ENCODE peak calls at places on chromosomes 13 and 19, in four cellular contexts. B is SK-N-SH, O is K562, L is H1. U is an unnamed sample.

GRCh38 chr19:13363954-13364353 is 142.3 kb downstream of the CACNA1A start:
- DNase-seq in L (no peak), O (no peak), B (no peak), U (no peak)

GRCh38 chr19:53870485-53870844 is 2.8 kb downstream of the MYADM start:
- DNase-seq in B (no peak), O (no peak), L (no peak), U (no peak)

GRCh38 chr13:42334329-42334706 is 62.4 kb downstream of the AKAP11 start:
- DNase-seq in O (no peak), L (peak), B (no peak), U (no peak)

GRCh38 chr19:27794444-27795042 is 1418.4 kb downstream of the UQCRFS1 start:
- DNase-seq in L (peak), B (no peak), O (peak), U (peak)

GRCh38 chr19:55255618-55256423 is 3.0 kb downstream of the PPP6R1 start:
- DNase-seq in O (peak), L (no peak), B (no peak), U (no peak)

GRCh38 chr19:45423589-45424190 is at the start of gene ERCC1:
- DNase-seq in O (peak), B (peak), L (peak), U (peak)

GRCh38 chr13:62418872-62419271 is 1003.2 kb upstream of the PCDH20 start:
- DNase-seq in L (no peak), O (no peak), B (no peak), U (no peak)

GRCh38 chr19:33794578-33795369 is 1.9 kb upstream of the KCTD15 start:
- DNase-seq in O (no peak), L (peak), B (peak), U (peak)

GRCh38 chr13:42038661-42039456 is 9.6 kb upstream of the DGKH start:
- DNase-seq in B (no peak), O (no peak), L (no peak), U (no peak)

GRCh38 chr13:109410868-109411267 is 375.5 kb downstream of the IRS2 start:
- DNase-seq in L (no peak), B (no peak), O (no peak), U (no peak)

GRCh38 chr13:75217949-75218348 is 264.0 kb downstream of the TBC1D4 start:
- DNase-seq in L (no peak), O (no peak), B (no peak), U (no peak)

GRCh38 chr13:57704031-57704430 is 72.5 kb downstream of the PCDH17 start:
- DNase-seq in O (no peak), L (no peak), B (no peak), U (no peak)

GRCh38 chr13:52701728-52702480 is 37.7 kb downstream of the CNMD start:
- DNase-seq in B (no peak), O (no peak), L (no peak), U (no peak)

GRCh38 chr19:14127929-14128509 is 8.4 kb downstream of the ASF1B start:
- DNase-seq in L (no peak), O (no peak), B (no peak), U (no peak)

GRCh38 chr19:4442846-4443146 is 14.8 kb downstream of the UBXN6 start:
- DNase-seq in B (no peak), O (no peak), L (no peak), U (no peak)

GRCh38 chr19:53192771-53193533 is at the start of gene ZNF665:
- DNase-seq in L (peak), O (peak), B (peak), U (peak)

GRCh38 chr19:40801449-40802299 is 2.7 kb downstream of the EGLN2 start:
- DNase-seq in B (no peak), L (no peak), O (no peak), U (no peak)

GRCh38 chr19:17255150-17255621 is 9.4 kb downstream of the USHBP1 start:
- DNase-seq in L (no peak), O (no peak), B (no peak), U (no peak)

DNA sequence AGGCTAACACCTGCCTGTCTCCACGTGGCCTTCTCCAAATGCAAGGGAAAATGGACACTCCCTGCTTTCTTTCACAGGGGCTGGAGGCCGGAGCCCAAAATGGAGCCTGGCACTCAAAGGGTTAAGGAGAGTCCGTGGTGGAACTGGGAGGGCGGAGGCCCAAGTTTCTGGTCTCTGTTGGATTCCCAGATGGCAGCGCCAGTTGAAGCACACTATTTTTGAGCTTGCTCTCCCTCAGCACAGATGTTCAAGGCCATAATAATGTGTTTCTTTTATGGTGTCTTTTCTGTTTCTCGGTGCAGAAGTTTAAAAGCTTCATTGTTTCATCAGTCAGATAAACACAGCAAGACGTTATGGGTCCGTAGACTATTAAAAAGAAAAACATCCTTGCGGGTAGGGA is 67.6 kb downstream of the TNFRSF19 start:
- DNase-seq in L (no peak), O (no peak), B (no peak), U (peak)
- TF ChIP-seq TEAD4 in L (no peak), O (no peak), B (no peak), U (no peak)

GRCh38 chr19:18393836-18394235 is 3.6 kb downstream of the LRRC25 start:
- DNase-seq in B (no peak), L (no peak), O (no peak), U (no peak)

GRCh38 chr19:18396471-18397241 is 766 bp downstream of the LRRC25 start:
- DNase-seq in B (no peak), L (no peak), O (no peak), U (no peak)

GRCh38 chr19:18399008-18399407 is 1.6 kb upstream of the LRRC25 start:
- DNase-seq in L (no peak), O (no peak), B (no peak), U (no peak)

GRCh38 chr19:18401580-18402112 is 4.2 kb upstream of the LRRC25 start:
- DNase-seq in O (peak), B (no peak), L (no peak), U (no peak)

GRCh38 chr19:18397242-18398202 is at the start of gene LRRC25:
- DNase-seq in O (peak), L (peak), B (peak), U (peak)
- TF ChIP-seq TEAD4 in O (no peak), L (no peak), B (no peak), U (no peak)

GRCh38 chr13:112229445-112229844 is 146.7 kb upstream of the SPACA7 start:
- DNase-seq in O (no peak), B (no peak), L (no peak), U (no peak)

GRCh38 chr13:112229992-112230872 is 145.9 kb upstream of the SPACA7 start:
- DNase-seq in B (no peak), O (no peak), L (no peak), U (no peak)

GRCh38 chr13:112226320-112227002 is 149.7 kb upstream of the SPACA7 start:
- DNase-seq in O (no peak), L (no peak), B (no peak), U (no peak)

GRCh38 chr13:112225429-112226090 is 150.6 kb upstream of the SPACA7 start:
- DNase-seq in L (no peak), O (no peak), B (no peak), U (no peak)

GRCh38 chr13:112227031-112227430 is 149.1 kb upstream of the SPACA7 start:
- DNase-seq in B (no peak), L (no peak), O (no peak), U (no peak)
- TF ChIP-seq TEAD4 in B (no peak), L (no peak), O (no peak), U (no peak)

DNA sequence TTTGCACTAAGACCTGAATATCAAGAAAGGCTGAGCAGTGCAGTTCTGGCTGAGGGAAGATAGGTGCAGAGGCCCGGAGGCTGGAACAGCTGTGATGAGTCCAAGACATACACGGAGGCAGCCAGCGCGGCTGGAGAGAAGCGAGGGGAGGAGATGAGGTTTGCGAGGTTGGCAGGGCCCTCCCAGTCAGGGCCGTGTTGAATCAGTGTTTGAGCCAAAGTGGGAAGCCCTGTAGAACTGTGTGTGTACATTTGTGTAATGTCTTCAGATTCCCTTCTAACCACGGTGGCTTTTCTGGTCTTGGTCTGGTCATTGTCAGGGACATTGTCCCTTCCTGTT is 34.9 kb downstream of the PAK4 start:
- DNase-seq in L (no peak), B (no peak), O (no peak), U (no peak)
- TF ChIP-seq TEAD4 in L (no peak), B (no peak), O (no peak), U (no peak)

GRCh38 chr13:113820813-113821651 is 42.8 kb downstream of the GAS6 start:
- DNase-seq in L (no peak), B (peak), O (peak), U (no peak)
- TF ChIP-seq TEAD4 in L (no peak), B (peak), O (no peak), U (no peak)

DNA sequence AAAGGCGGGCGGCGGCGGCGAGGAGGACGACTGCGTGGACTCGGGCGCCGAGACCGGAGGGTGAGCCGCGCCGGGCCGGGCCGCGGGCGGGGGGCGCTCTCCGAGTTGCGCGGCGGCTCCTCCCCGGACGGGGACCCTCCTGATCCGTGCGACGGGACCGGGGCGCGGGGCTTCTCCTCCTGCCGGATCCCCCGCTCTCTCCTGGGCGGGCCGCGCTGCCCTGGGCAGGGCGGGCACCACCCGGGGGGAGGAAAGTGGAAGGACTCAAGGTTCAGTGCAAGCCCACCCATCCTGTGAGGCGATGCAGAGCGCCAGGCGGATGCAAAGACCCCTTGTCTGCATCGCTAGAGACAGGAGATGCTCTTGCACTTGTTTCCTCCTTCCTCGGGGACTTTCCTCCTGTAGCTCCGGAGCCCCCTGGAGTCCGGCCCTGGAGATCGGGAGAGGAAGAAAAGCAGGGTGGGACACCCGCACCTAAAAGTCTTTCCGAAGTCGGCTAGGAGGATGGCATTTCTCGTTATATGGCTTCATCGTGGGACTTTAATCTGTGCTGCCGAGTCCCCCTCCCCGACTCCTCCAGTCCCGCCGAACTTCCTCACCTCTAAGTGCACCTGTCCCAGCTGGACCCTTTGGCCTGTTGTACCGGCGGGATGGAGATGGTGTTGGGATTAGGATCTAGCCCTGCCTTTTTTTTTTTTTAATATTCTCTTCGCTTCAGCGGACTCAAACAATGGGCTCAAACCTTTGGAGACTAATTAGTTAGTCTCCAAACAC is 499 bp downstream of the FAM124A start:
- DNase-seq in O (no peak), B (no peak), L (peak), U (peak)
- TF ChIP-seq TEAD4 in O (no peak), B (no peak), L (no peak), U (no peak)

DNA sequence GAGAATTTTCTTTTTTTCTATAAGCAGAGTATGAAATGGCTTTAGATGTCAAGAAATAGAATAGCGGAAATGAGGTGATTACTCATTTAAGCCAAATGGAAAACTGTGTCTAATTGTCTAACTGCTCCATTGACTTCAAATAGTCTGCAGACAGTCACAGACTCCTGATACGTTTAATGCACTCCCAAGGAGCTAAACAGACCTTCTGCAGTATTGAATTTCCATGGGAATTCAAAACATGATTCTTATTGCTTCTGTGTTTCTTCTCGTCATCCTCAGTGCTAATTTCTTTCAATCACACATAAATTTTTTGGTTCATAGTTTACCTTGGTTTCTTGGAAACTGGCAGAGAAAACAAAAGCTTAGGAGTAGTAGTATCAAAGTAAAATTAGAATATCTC is 865.2 kb upstream of the SLC10A2 start:
- DNase-seq in B (no peak), L (no peak), O (no peak), U (no peak)
- TF ChIP-seq TEAD4 in B (no peak), L (no peak), O (no peak), U (no peak)

GRCh38 chr19:8209965-8210659 is 942 bp downstream of the CERS4 start:
- DNase-seq in O (no peak), B (no peak), L (no peak), U (no peak)
- TF ChIP-seq TEAD4 in O (no peak), B (no peak), L (no peak), U (no peak)

U was measured in WTC11.